ENCODE peak calls at places on chromosomes 1 and 21, in nine cellular contexts. K, Y, Q, A, J, U, C, X and G are unnamed samples.

GRCh38 chr1:232968965-232969364 is 18.6 kb downstream of the NTPCR start:
- DNase-seq in K (no peak), Y (no peak), Q (no peak), A (no peak), J (no peak), U (no peak), C (no peak), X (no peak), G (no peak)

GRCh38 chr1:217482356-217483102 is 148.4 kb downstream of the GPATCH2 start:
- DNase-seq in K (no peak), Y (no peak), Q (no peak), A (no peak), J (no peak), U (no peak), C (no peak), X (no peak), G (no peak)

GRCh38 chr1:152111515-152111968 is 3.7 kb downstream of the TCHH start:
- DNase-seq in K (peak), Y (no peak), Q (no peak), A (no peak), J (peak), U (no peak), C (no peak), X (no peak), G (no peak)

GRCh38 chr1:155466996-155467395 is 95.6 kb downstream of the ASH1L start:
- DNase-seq in K (no peak), Y (no peak), Q (no peak), A (no peak), J (no peak), U (no peak), C (no peak), X (no peak), G (no peak)

GRCh38 chr1:232792949-232793348 is 12.3 kb upstream of the MAP10 start:
- DNase-seq in K (no peak), Y (no peak), Q (no peak), A (no peak), J (no peak), U (no peak), C (no peak), X (no peak), G (no peak)

GRCh38 chr1:155193275-155193990 is 14.3 kb downstream of the THBS3 start:
- DNase-seq in K (peak), Y (peak), Q (peak), A (peak), J (peak), U (peak), C (peak), X (peak), G (peak)

GRCh38 chr1:221263831-221264767 is 384.9 kb downstream of the HLX start:
- DNase-seq in K (peak), Y (peak), Q (no peak), A (no peak), J (no peak), U (peak), C (peak), X (no peak), G (no peak)

GRCh38 chr21:15224346-15225086 is 159.7 kb upstream of the NRIP1 start:
- DNase-seq in K (no peak), Y (no peak), Q (no peak), A (no peak), J (no peak), U (no peak), C (no peak), X (no peak), G (no peak)

GRCh38 chr1:202700061-202700460 is 10.2 kb downstream of the SYT2 start:
- DNase-seq in K (no peak), Y (no peak), Q (no peak), A (no peak), J (no peak), U (no peak), C (no peak), X (no peak), G (no peak)

GRCh38 chr1:156847591-156848460 is 11.1 kb downstream of the INSRR start:
- DNase-seq in K (no peak), Y (no peak), Q (no peak), A (no peak), J (no peak), U (no peak), C (no peak), X (no peak), G (no peak)

GRCh38 chr1:115090547-115090946 is 1.2 kb upstream of the TSPAN2 start:
- DNase-seq in K (no peak), Y (no peak), Q (no peak), A (no peak), J (no peak), U (no peak), C (no peak), X (no peak), G (no peak)

GRCh38 chr1:219847215-219847855 is 81.0 kb downstream of the SLC30A10 start:
- DNase-seq in K (no peak), Y (peak), Q (no peak), A (no peak), J (peak), U (no peak), C (no peak), X (no peak), G (no peak)

GRCh38 chr1:232571523-232571922 is 58.4 kb downstream of the SIPA1L2 start:
- DNase-seq in K (no peak), Y (no peak), Q (no peak), A (no peak), J (no peak), U (no peak), C (no peak), X (no peak), G (no peak)

GRCh38 chr1:110240476-110241210 is 30.5 kb downstream of the KCNC4 start:
- DNase-seq in K (peak), Y (no peak), Q (no peak), A (no peak), J (no peak), U (no peak), C (peak), X (no peak), G (no peak)

GRCh38 chr1:188128761-188129160 is 1300.0 kb downstream of the PLA2G4A start:
- DNase-seq in K (no peak), Y (no peak), Q (no peak), A (no peak), J (no peak), U (no peak), C (no peak), X (no peak), G (no peak)

GRCh38 chr1:15331673-15332072 is 78.0 kb upstream of the EFHD2 start:
- DNase-seq in K (no peak), Y (no peak), Q (no peak), A (no peak), J (no peak), U (no peak), C (no peak), X (no peak), G (no peak)

GRCh38 chr1:19708558-19708957 is 43.9 kb downstream of the HTR6 start:
- DNase-seq in K (no peak), Y (no peak), Q (no peak), A (no peak), J (no peak), U (no peak), C (no peak), X (no peak), G (no peak)

GRCh38 chr21:41290106-41290799 is 26.3 kb upstream of the FAM3B start:
- DNase-seq in K (no peak), Y (no peak), Q (no peak), A (no peak), J (no peak), U (no peak), C (no peak), X (no peak), G (no peak)

GRCh38 chr1:243470492-243470891 is 214.7 kb downstream of the SDCCAG8 start:
- DNase-seq in K (peak), Y (no peak), Q (no peak), A (no peak), J (no peak), U (no peak), C (no peak), X (no peak), G (no peak)

GRCh38 chr1:234897754-234898454 is 230.7 kb downstream of the TOMM20 start:
- DNase-seq in K (no peak), Y (no peak), Q (no peak), A (no peak), J (no peak), U (no peak), C (peak), X (no peak), G (no peak)

GRCh38 chr1:39178541-39179431 is 25.7 kb upstream of the MACF1 start:
- DNase-seq in K (no peak), Y (no peak), Q (no peak), A (no peak), J (no peak), U (no peak), C (no peak), X (no peak), G (no peak)

GRCh38 chr21:43983860-43984420 is 28.2 kb upstream of the TRAPPC10 start:
- DNase-seq in K (no peak), Y (no peak), Q (no peak), A (no peak), J (no peak), U (no peak), C (no peak), X (no peak), G (no peak)

GRCh38 chr1:66641851-66642473 is 108.0 kb downstream of the SGIP1 start:
- DNase-seq in K (no peak), Y (no peak), Q (no peak), A (no peak), J (no peak), U (no peak), C (no peak), X (no peak), G (no peak)

GRCh38 chr1:50704126-50704525 is 255.9 kb downstream of the FAF1 start:
- DNase-seq in K (peak), Y (no peak), Q (no peak), A (no peak), J (no peak), U (no peak), C (no peak), X (no peak), G (no peak)

GRCh38 chr21:16330340-16331319 is 600.8 kb downstream of the USP25 start:
- DNase-seq in K (peak), Y (no peak), Q (no peak), A (no peak), J (no peak), U (no peak), C (no peak), X (no peak), G (no peak)

GRCh38 chr1:168179411-168180147 is 817 bp downstream of the TIPRL start:
- DNase-seq in K (no peak), Y (no peak), Q (no peak), A (no peak), J (no peak), U (no peak), C (no peak), X (no peak), G (no peak)

GRCh38 chr1:182386980-182387379 is 4.6 kb downstream of the GLUL start:
- DNase-seq in K (no peak), Y (no peak), Q (no peak), A (no peak), J (no peak), U (no peak), C (no peak), X (no peak), G (no peak)

GRCh38 chr1:63448741-63449140 is 74.3 kb downstream of the ITGB3BP start:
- DNase-seq in K (no peak), Y (no peak), Q (no peak), A (no peak), J (no peak), U (no peak), C (no peak), X (no peak), G (no peak)

GRCh38 chr1:67586596-67586995 is 98.4 kb upstream of the GADD45A start:
- DNase-seq in K (no peak), Y (no peak), Q (no peak), A (no peak), J (no peak), U (no peak), C (no peak), X (no peak), G (no peak)

GRCh38 chr1:170586321-170586855 is 54.4 kb downstream of the GORAB start:
- DNase-seq in K (no peak), Y (no peak), Q (no peak), A (no peak), J (no peak), U (no peak), C (no peak), X (no peak), G (no peak)

GRCh38 chr1:19644761-19645543 is 841 bp downstream of the NBL1 start:
- DNase-seq in K (peak), Y (peak), Q (no peak), A (no peak), J (peak), U (no peak), C (peak), X (peak), G (peak)

GRCh38 chr1:151145158-151146071 is 1.0 kb downstream of the SEMA6C start:
- DNase-seq in K (peak), Y (no peak), Q (no peak), A (no peak), J (no peak), U (no peak), C (no peak), X (no peak), G (no peak)

GRCh38 chr1:225653463-225654276 is 747 bp upstream of the ENAH start:
- DNase-seq in K (peak), Y (peak), Q (no peak), A (no peak), J (peak), U (peak), C (peak), X (no peak), G (no peak)

GRCh38 chr1:15065736-15066135 is 87.8 kb upstream of the TMEM51 start:
- DNase-seq in K (no peak), Y (no peak), Q (no peak), A (no peak), J (peak), U (no peak), C (no peak), X (no peak), G (no peak)

GRCh38 chr1:100502052-100502792 is 35.7 kb upstream of the GPR88 start:
- DNase-seq in K (no peak), Y (no peak), Q (no peak), A (no peak), J (no peak), U (no peak), C (peak), X (no peak), G (no peak)

GRCh38 chr1:182428043-182428442 is 21.9 kb upstream of the RGSL1 start:
- DNase-seq in K (no peak), Y (no peak), Q (no peak), A (no peak), J (no peak), U (no peak), C (no peak), X (no peak), G (no peak)

GRCh38 chr1:13702425-13703127 is 2.6 kb downstream of the PRDM2 start:
- DNase-seq in K (no peak), Y (peak), Q (peak), A (peak), J (no peak), U (no peak), C (no peak), X (peak), G (peak)

GRCh38 chr1:232709339-232709738 is 79.4 kb upstream of the SIPA1L2 start:
- DNase-seq in K (no peak), Y (no peak), Q (no peak), A (no peak), J (peak), U (no peak), C (no peak), X (no peak), G (no peak)